ENCODE peak calls at places on chromosomes 13 and 19, in ten cellular contexts. X is body of pancreas, G is tibial artery, E is hepatic stellate cell, S is cardiac fibroblast, H is RCC 7860, U is fibroblast of pulmonary artery, W is NCI-H2171, I is AG04450, A is GM23248. P is an unnamed sample.

GRCh38 chr19:37932985-37933953 is 26.3 kb downstream of the SIPA1L3 start:
- DNase-seq in S (peak; percentile 34), U (peak; percentile 34), H (peak; percentile 80), I (peak; percentile 6), W (no peak), X (no peak), A (peak; percentile 50), E (peak; percentile 35), G (no peak), P (no peak)

GRCh38 chr19:15358918-15359317 is 20.7 kb downstream of the AKAP8 start:
- DNase-seq in I (no peak), G (no peak), H (no peak), S (no peak), X (no peak), U (no peak), E (no peak), A (peak; percentile 30), W (no peak), P (no peak)

GRCh38 chr13:49540552-49540951 is 44.8 kb downstream of the PHF11 start:
- DNase-seq in S (peak; percentile 39), E (no peak), X (no peak), U (peak; percentile 79), W (no peak), A (peak; percentile 8), I (no peak), G (no peak), H (no peak), P (no peak)

GRCh38 chr13:110233682-110234280 is 73.2 kb downstream of the COL4A1 start:
- DNase-seq in A (peak; percentile 5), X (no peak), U (peak; percentile 63), I (no peak), H (no peak), W (no peak), E (no peak), S (peak; percentile 58), G (no peak), P (no peak)

GRCh38 chr13:28650284-28650683 is 8.6 kb upstream of the POMP start:
- DNase-seq in S (no peak), I (no peak), G (no peak), W (no peak), U (no peak), E (peak; percentile 23), X (no peak), A (peak; percentile 59), H (no peak), P (no peak)

GRCh38 chr13:114101831-114102520 is 30.4 kb downstream of the RASA3 start:
- DNase-seq in H (no peak), G (peak; percentile 62), X (no peak), A (no peak), W (no peak), E (no peak), U (no peak), S (no peak), I (no peak), P (no peak)

GRCh38 chr19:34232566-34233481 is 21.5 kb upstream of the GARRE1 start:
- DNase-seq in S (peak; percentile 86), G (peak; percentile 71), A (peak; percentile 96), E (peak; percentile 83), U (peak; percentile 87), H (peak; percentile 67), W (no peak), X (peak; percentile 30), I (peak; percentile 74), P (peak; percentile 59)

GRCh38 chr13:49374585-49375290 is 69.1 kb downstream of the CAB39L start:
- DNase-seq in S (peak; percentile 58), X (no peak), A (peak; percentile 88), W (no peak), I (peak; percentile 6), E (peak; percentile 45), G (no peak), U (peak; percentile 70), H (peak; percentile 71), P (no peak)

GRCh38 chr19:4851551-4852290 is 15.7 kb downstream of the PLIN3 start:
- DNase-seq in S (peak; percentile 61), E (peak; percentile 84), G (peak; percentile 86), I (no peak), W (no peak), A (peak; percentile 67), H (peak; percentile 94), X (peak; percentile 78), U (peak; percentile 55), P (peak; percentile 57)

GRCh38 chr13:51257187-51257586 is 35.0 kb downstream of the FAM124A start:
- DNase-seq in G (no peak), X (no peak), W (no peak), I (no peak), H (no peak), E (no peak), A (no peak), U (no peak), S (no peak), P (no peak)

GRCh38 chr19:2575734-2576481 is 100.0 kb downstream of the GADD45B start:
- DNase-seq in U (peak; percentile 85), W (peak; percentile 68), A (peak; percentile 97), H (no peak), E (peak; percentile 99), S (peak; percentile 96), I (peak; percentile 45), X (peak; percentile 50), G (peak; percentile 99), P (no peak)

GRCh38 chr19:2123682-2124387 is 27.1 kb downstream of the IZUMO4 start:
- DNase-seq in A (peak; percentile 29), H (no peak), X (no peak), W (no peak), G (no peak), S (peak; percentile 9), I (no peak), U (peak; percentile 10), E (peak; percentile 33), P (no peak)

GRCh38 chr19:16143399-16144215 is at the start of gene HSH2D:
- DNase-seq in H (no peak), U (no peak), W (peak; percentile 30), I (no peak), A (no peak), X (peak; percentile 89), E (no peak), G (no peak), S (no peak), P (no peak)

GRCh38 chr19:32924200-32924599 is 47.6 kb downstream of the CEP89 start:
- DNase-seq in G (no peak), U (peak; percentile 1), I (peak; percentile 8), S (no peak), H (no peak), E (no peak), W (no peak), X (no peak), A (peak; percentile 27), P (no peak)

GRCh38 chr13:49456156-49456555 is 12.1 kb downstream of the SETDB2 start:
- DNase-seq in X (no peak), I (no peak), G (no peak), E (no peak), H (no peak), W (no peak), U (no peak), S (no peak), A (no peak), P (no peak)

GRCh38 chr19:10388957-10389356 is 8.6 kb upstream of the TYK2 start:
- DNase-seq in I (peak; percentile 50), X (peak; percentile 94), S (peak; percentile 85), U (peak; percentile 87), A (peak; percentile 73), H (peak; percentile 72), W (peak; percentile 75), G (peak; percentile 91), E (peak; percentile 69), P (peak; percentile 84)

GRCh38 chr13:75316427-75316826 is 165.5 kb downstream of the TBC1D4 start:
- DNase-seq in S (peak; percentile 44), H (no peak), U (peak; percentile 54), W (no peak), X (no peak), E (peak; percentile 3), G (no peak), I (no peak), A (peak; percentile 33), P (no peak)

GRCh38 chr19:45717983-45718650 is 12.6 kb downstream of the FBXO46 start:
- DNase-seq in X (peak; percentile 33), A (no peak), G (peak; percentile 73), S (no peak), W (no peak), I (no peak), U (no peak), H (no peak), E (no peak), P (peak; percentile 14)

GRCh38 chr19:35601971-35602370 is 10.6 kb upstream of the HAUS5 start:
- DNase-seq in A (no peak), W (no peak), I (no peak), U (no peak), E (no peak), X (no peak), S (no peak), G (no peak), H (no peak), P (no peak)

GRCh38 chr13:99380921-99381645 is 73.9 kb upstream of the GPR183 start:
- DNase-seq in S (no peak), H (no peak), I (no peak), G (no peak), W (no peak), E (no peak), U (no peak), A (no peak), X (no peak), P (no peak)

GRCh38 chr13:110233181-110233641 is 73.7 kb downstream of the COL4A1 start:
- DNase-seq in G (peak; percentile 90), U (peak; percentile 98), I (peak; percentile 67), A (peak; percentile 92), E (peak; percentile 58), X (no peak), S (peak; percentile 95), H (no peak), W (no peak), P (no peak)

GRCh38 chr13:50378513-50378970 is 363.3 kb downstream of the KCNRG start:
- DNase-seq in E (no peak), X (no peak), G (no peak), A (no peak), H (no peak), U (no peak), I (no peak), W (no peak), S (no peak), P (no peak)

GRCh38 chr19:38685666-38686529 is 38.4 kb downstream of the ACTN4 start:
- DNase-seq in G (no peak), X (no peak), H (peak; percentile 48), A (peak; percentile 78), E (no peak), U (peak; percentile 85), W (peak; percentile 76), I (no peak), S (peak; percentile 83), P (no peak)

GRCh38 chr13:47226516-47226915 is 329.7 kb upstream of the HTR2A start:
- DNase-seq in U (no peak), H (no peak), X (no peak), S (no peak), I (no peak), E (no peak), W (no peak), A (peak; percentile 20), G (no peak), P (no peak)

GRCh38 chr13:112467236-112467635 is 91.1 kb downstream of the SPACA7 start:
- DNase-seq in E (no peak), S (no peak), G (no peak), U (no peak), X (no peak), W (no peak), I (no peak), H (no peak), A (no peak), P (no peak)

GRCh38 chr13:106967391-106967790 is 399.5 kb upstream of the ARGLU1 start:
- DNase-seq in E (no peak), W (no peak), A (no peak), I (no peak), H (no peak), X (no peak), U (no peak), S (no peak), G (no peak), P (no peak)

GRCh38 chr13:37295573-37295972 is 190.1 kb upstream of the CSNK1A1L start:
- DNase-seq in E (no peak), S (no peak), H (no peak), A (no peak), G (no peak), I (no peak), U (no peak), X (no peak), W (no peak), P (no peak)